ENCODE peak calls at places on chromosomes 6 and 20, in six cellular contexts. E, A, F, Q, J and R are unnamed samples.

GRCh38 chr6:141406761-141407160 is 726.0 kb upstream of the GJE1 start:
- DNase-seq in E (no peak), A (no peak), F (no peak), Q (no peak), J (no peak), R (no peak)

GRCh38 chr6:73798592-73798991 is 102.6 kb downstream of the CD109 start:
- DNase-seq in E (peak), A (no peak), F (no peak), Q (no peak), J (peak), R (no peak)

GRCh38 chr6:106177786-106178185 is 91.7 kb downstream of the PRDM1 start:
- DNase-seq in E (no peak), A (no peak), F (no peak), Q (no peak), J (no peak), R (no peak)

GRCh38 chr20:64068381-64069208 is 5.6 kb downstream of the TCEA2 start:
- DNase-seq in E (no peak), A (no peak), F (no peak), Q (no peak), J (no peak), R (no peak)

GRCh38 chr6:122393339-122393896 is 6.0 kb upstream of the HSF2 start:
- DNase-seq in E (no peak), A (no peak), F (no peak), Q (no peak), J (no peak), R (no peak)

GRCh38 chr20:61979090-61979489 is 86.6 kb downstream of the TAF4 start:
- DNase-seq in E (no peak), A (no peak), F (no peak), Q (no peak), J (no peak), R (no peak)

GRCh38 chr6:47071681-47072080 is 29.5 kb upstream of the ADGRF1 start:
- DNase-seq in E (no peak), A (no peak), F (no peak), Q (no peak), J (no peak), R (no peak)

GRCh38 chr20:45301824-45302251 is 4.8 kb upstream of the RBPJL start:
- DNase-seq in E (no peak), A (no peak), F (no peak), Q (no peak), J (no peak), R (no peak)

GRCh38 chr20:25196701-25197120 is 1.2 kb downstream of the ENTPD6 start:
- DNase-seq in E (peak), A (no peak), F (no peak), Q (peak), J (no peak), R (no peak)

GRCh38 chr6:141562801-141563763 is 569.6 kb upstream of the GJE1 start:
- DNase-seq in E (peak), A (no peak), F (no peak), Q (peak), J (peak), R (peak)

GRCh38 chr6:34062815-34063214 is 83.1 kb downstream of the GRM4 start:
- DNase-seq in E (peak), A (no peak), F (no peak), Q (no peak), J (no peak), R (no peak)

GRCh38 chr6:110557226-110557625 is 80.8 kb upstream of the SLC22A16 start:
- DNase-seq in E (no peak), A (no peak), F (no peak), Q (no peak), J (no peak), R (no peak)

GRCh38 chr6:88804701-88805100 is 158.7 kb downstream of the RNGTT start:
- DNase-seq in E (no peak), A (no peak), F (no peak), Q (no peak), J (no peak), R (no peak)

GRCh38 chr6:27145731-27146455 is 101.6 kb upstream of the PRSS16 start:
- DNase-seq in E (peak), A (peak), F (peak), Q (peak), J (peak), R (peak)

GRCh38 chr6:110876170-110876773 is 1.7 kb downstream of the AMD1 start:
- DNase-seq in E (peak), A (peak), F (peak), Q (peak), J (peak), R (peak)

GRCh38 chr20:24684954-24685691 is 215.7 kb downstream of the SYNDIG1 start:
- DNase-seq in E (peak), A (peak), F (peak), Q (no peak), J (no peak), R (no peak)

GRCh38 chr6:44128020-44128917 is 915 bp downstream of the TMEM63B start:
- DNase-seq in E (peak), A (no peak), F (peak), Q (peak), J (peak), R (no peak)

GRCh38 chr6:81863123-81863522 is 110.6 kb upstream of the TENT5A start:
- DNase-seq in E (peak), A (no peak), F (no peak), Q (no peak), J (no peak), R (no peak)

GRCh38 chr20:58407966-58408557 is 19.0 kb downstream of the VAPB start:
- DNase-seq in E (no peak), A (no peak), F (no peak), Q (no peak), J (no peak), R (no peak)

GRCh38 chr20:50144362-50144761 is 9.2 kb downstream of the PEDS1 start:
- DNase-seq in E (no peak), A (peak), F (no peak), Q (peak), J (peak), R (peak)

GRCh38 chr6:4491501-4492260 is 284.5 kb upstream of the CDYL start:
- DNase-seq in E (no peak), A (no peak), F (no peak), Q (no peak), J (no peak), R (no peak)

GRCh38 chr6:156633291-156633690 is 143.9 kb upstream of the ARID1B start:
- DNase-seq in E (no peak), A (no peak), F (no peak), Q (no peak), J (no peak), R (no peak)

GRCh38 chr6:71289802-71290175 is 1.2 kb downstream of the OGFRL1 start:
- DNase-seq in E (no peak), A (no peak), F (no peak), Q (no peak), J (no peak), R (no peak)

GRCh38 chr6:20038805-20039204 is 173.5 kb downstream of the MBOAT1 start:
- DNase-seq in E (no peak), A (no peak), F (no peak), Q (no peak), J (no peak), R (no peak)

GRCh38 chr6:32845381-32845884 is 1.6 kb upstream of the PSMB8 start:
- DNase-seq in E (no peak), A (no peak), F (no peak), Q (no peak), J (peak), R (peak)

GRCh38 chr20:39865446-39865845 is 823.6 kb downstream of the MAFB start:
- DNase-seq in E (no peak), A (no peak), F (no peak), Q (no peak), J (no peak), R (no peak)

GRCh38 chr6:52304917-52305316 is 20.4 kb upstream of the MCM3 start:
- DNase-seq in E (no peak), A (no peak), F (no peak), Q (no peak), J (no peak), R (peak)

GRCh38 chr6:46203388-46203787 is 32.6 kb upstream of the ENPP5 start:
- DNase-seq in E (no peak), A (no peak), F (no peak), Q (no peak), J (no peak), R (no peak)

GRCh38 chr6:160051390-160051789 is 70.2 kb upstream of the SLC22A1 start:
- DNase-seq in E (no peak), A (no peak), F (no peak), Q (no peak), J (no peak), R (peak)

DNA sequence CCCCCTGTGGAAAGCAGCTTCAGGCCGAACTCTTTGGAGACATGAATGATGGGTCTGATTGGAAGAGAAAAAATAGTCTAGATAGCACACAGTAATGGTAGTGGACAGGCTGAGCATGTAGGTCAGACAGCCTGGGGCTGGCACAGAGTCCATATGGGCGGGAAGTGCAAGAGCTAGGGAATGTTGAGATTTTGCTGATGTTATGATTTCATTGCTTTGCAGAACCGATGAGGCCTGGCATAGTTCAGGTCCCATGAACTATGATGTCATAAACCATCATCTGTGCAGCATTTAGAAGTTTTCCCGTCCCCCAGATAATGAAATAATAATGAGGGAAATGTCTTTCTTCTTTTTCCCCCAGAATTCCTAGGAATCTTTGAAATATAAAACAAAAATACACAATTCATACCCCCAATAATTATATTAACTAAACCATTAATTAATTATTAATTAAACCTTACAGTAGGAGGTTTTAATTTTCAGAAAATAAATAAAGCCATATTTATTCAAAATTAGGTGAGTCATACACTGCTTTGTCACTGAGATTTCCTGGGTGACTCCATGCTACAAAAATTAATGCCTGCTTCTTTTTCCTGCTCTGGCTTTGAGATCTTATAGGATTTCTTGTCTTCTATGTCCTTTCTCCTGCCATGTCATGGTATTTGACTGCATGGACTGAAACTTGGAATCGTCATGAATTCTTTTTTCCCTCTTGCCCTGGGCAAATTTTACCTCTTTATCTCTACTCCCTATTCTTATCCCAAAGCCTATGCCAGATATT is 133.0 kb downstream of the PHACTR1 start:
- DNase-seq in E (no peak), A (no peak), F (no peak), Q (no peak), J (no peak), R (no peak)
- H3K4me3 ChIP-seq in E (no peak), A (no peak), F (no peak), Q (no peak), J (no peak), R (no peak)

GRCh38 chr20:14991023-14991422 is 653.6 kb upstream of the FLRT3 start:
- DNase-seq in E (no peak), A (no peak), F (no peak), Q (no peak), J (no peak), R (no peak)
- H3K27ac ChIP-seq in E (no peak), A (no peak), F (no peak), Q (no peak), J (no peak), R (no peak)

DNA sequence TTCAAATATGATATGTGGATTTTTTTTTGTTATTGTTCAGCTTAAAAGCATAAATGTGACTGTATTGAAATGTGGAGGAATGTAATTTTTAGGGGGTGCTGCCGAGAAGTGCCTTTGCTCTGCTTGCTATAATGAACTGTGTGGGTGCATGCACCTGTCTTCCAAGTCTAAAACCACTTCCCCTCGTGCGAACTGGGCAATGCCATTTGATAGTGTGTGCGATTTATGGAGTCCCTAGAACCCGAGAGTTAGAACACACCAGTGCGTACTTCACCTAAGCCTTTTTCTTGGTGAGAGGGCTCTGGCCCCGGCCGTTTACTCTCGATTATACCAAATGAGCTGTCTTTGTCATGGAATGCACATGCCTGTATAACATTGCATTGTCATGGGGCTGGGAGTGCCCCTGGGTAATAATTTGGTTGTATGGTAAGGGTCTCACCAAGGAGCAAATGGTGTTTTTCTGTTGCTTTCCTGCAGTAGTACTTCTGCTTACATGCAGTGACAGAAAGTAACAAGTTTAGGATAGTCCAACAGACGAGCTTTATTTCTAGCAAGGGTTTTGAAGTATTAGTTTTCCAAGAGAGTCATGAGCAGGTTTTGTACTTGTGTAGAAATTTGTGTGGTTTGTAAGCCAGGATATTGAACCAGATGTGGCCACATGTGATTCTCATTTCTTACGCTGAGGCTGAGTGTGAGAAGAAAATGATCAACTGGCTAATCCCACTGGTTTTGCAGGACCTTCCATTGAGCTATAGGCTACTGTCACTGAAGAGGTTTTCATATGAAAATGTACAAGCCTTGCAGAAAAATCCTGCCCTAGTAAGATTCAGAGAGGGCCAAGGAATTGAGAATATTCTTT is 172.4 kb downstream of the DTNBP1 start:
- DNase-seq in E (no peak), A (no peak), F (no peak), Q (no peak), J (no peak), R (no peak)
- TF ChIP-seq POLR2AphosphoS5 in E (no peak), A (no peak), F (no peak), Q (no peak), J (no peak), R (no peak)

GRCh38 chr20:36881888-36882287 is 6.0 kb downstream of the TLDC2 start:
- DNase-seq in E (no peak), A (no peak), F (no peak), Q (no peak), J (peak), R (no peak)
- H3K4me3 ChIP-seq in E (no peak), A (no peak), F (no peak), Q (no peak), J (no peak), R (no peak)

DNA sequence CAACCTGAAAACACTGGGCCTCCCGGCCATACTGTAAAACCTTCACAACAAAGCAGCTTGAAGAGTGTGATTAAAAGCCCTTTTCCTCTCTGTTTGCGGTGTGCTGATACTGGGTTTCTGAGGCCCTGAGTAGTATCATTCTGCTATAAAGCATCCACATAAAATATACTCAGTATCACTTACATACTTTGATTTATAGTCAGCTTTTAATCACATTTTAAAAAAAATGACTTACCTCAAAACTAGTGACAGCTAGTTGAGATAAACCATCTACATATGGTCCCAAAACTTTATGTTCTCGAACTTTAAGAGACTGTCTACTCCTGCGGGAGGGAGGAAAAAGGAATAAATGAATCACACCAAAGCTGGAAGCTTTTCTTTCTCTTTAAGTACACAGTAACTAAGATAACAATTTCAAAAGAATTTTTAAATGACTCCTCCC is 135.7 kb downstream of the KIF13A start:
- DNase-seq in E (no peak), A (no peak), F (no peak), Q (no peak), J (no peak), R (no peak)
- H3K27ac ChIP-seq in E (no peak), A (no peak), F (no peak), Q (no peak), J (peak), R (no peak)

GRCh38 chr6:41562633-41562975 is 16.4 kb downstream of the FOXP4 start:
- DNase-seq in E (peak), A (no peak), F (no peak), Q (no peak), J (no peak), R (no peak)
- TF ChIP-seq POLR2AphosphoS5 in E (no peak), A (no peak), F (no peak), Q (no peak), J (no peak), R (no peak)

GRCh38 chr20:63015147-63015664 is 8.4 kb upstream of the BHLHE23 start:
- DNase-seq in E (no peak), A (no peak), F (no peak), Q (no peak), J (no peak), R (no peak)
- H3K4me3 ChIP-seq in E (peak), A (no peak), F (no peak), Q (no peak), J (no peak), R (no peak)

GRCh38 chr6:36668601-36669390 is 9.7 kb upstream of the CDKN1A start:
- DNase-seq in E (no peak), A (no peak), F (no peak), Q (no peak), J (no peak), R (no peak)
- H3K27ac ChIP-seq in E (no peak), A (no peak), F (no peak), Q (no peak), J (no peak), R (no peak)